ENCODE peak calls at places on chromosomes 16 and 17, in eight cellular contexts. H is activated CD4-positive, CD25-positive, alpha-beta regulatory T cell; N is SHP77; T is A172; W is stimulated activated CD4-positive, alpha-beta T cell treated with anti-CD3 and anti-CD28 coated beads, Interleukin-1b, Interleukin-23, amount 100 ng/mL, for 1 hour; R is activated T-cell treated with anti-CD3 and anti-CD28 coated beads for 48 hours; I is HFFc6; D is head of caudate nucleus. V is an unnamed sample.

GRCh38 chr16:12188674-12189249 is 212.2 kb downstream of the SNX29 start:
- DNase-seq in H (no peak), D (no peak), R (no peak), N (peak), T (peak), I (peak), W (no peak), V (no peak)

GRCh38 chr17:82900741-82901140 is 60.9 kb upstream of the ZNF750 start:
- DNase-seq in H (no peak), R (no peak), T (no peak), D (no peak), I (no peak), N (no peak), W (no peak), V (no peak)

GRCh38 chr17:47218896-47219430 is 9.8 kb downstream of the MYL4 start:
- DNase-seq in N (no peak), H (no peak), W (no peak), T (no peak), D (no peak), I (no peak), R (no peak), V (no peak)

GRCh38 chr17:61361084-61361483 is 38.6 kb upstream of the TBX2 start:
- DNase-seq in D (no peak), H (no peak), N (no peak), W (no peak), T (peak), R (no peak), I (peak), V (peak)

GRCh38 chr16:4477966-4478365 is 1.8 kb downstream of the HMOX2 start:
- DNase-seq in D (no peak), N (no peak), I (peak), H (no peak), R (no peak), T (peak), W (no peak), V (peak)

GRCh38 chr17:694239-694638 is 20.4 kb downstream of the VPS53 start:
- DNase-seq in N (no peak), D (no peak), I (peak), W (no peak), R (no peak), T (peak), H (no peak), V (peak)

GRCh38 chr16:57187508-57187854 is 1.4 kb downstream of the RSPRY1 start:
- DNase-seq in H (no peak), R (no peak), W (no peak), T (no peak), N (no peak), D (no peak), I (no peak), V (no peak)

GRCh38 chr17:74380959-74381808 is 13.9 kb downstream of the GPR142 start:
- DNase-seq in H (no peak), W (no peak), R (no peak), T (no peak), N (no peak), I (no peak), D (no peak), V (no peak)

GRCh38 chr17:59707971-59708425 is 544 bp downstream of the VMP1 start:
- DNase-seq in N (peak), D (no peak), H (no peak), I (no peak), T (no peak), W (no peak), R (no peak), V (no peak)

GRCh38 chr17:1203967-1204291 is 24.1 kb upstream of the ABR start:
- DNase-seq in W (no peak), D (no peak), H (no peak), R (no peak), I (no peak), N (no peak), T (no peak), V (no peak)

GRCh38 chr16:83878838-83879237 is 20.1 kb upstream of the MLYCD start:
- DNase-seq in D (no peak), W (no peak), I (peak), N (peak), H (no peak), R (no peak), T (peak), V (peak)

GRCh38 chr16:77585852-77586251 is 136.5 kb upstream of the NUDT7 start:
- DNase-seq in D (no peak), I (no peak), R (no peak), W (no peak), N (no peak), T (peak), H (no peak), V (peak)

GRCh38 chr17:29167393-29168078 is 12.7 kb downstream of the MYO18A start:
- DNase-seq in R (no peak), I (no peak), W (no peak), D (no peak), T (no peak), H (no peak), N (no peak), V (peak)

GRCh38 chr16:81539009-81539820 is 94.6 kb downstream of the CMIP start:
- DNase-seq in T (no peak), D (no peak), R (no peak), I (no peak), W (no peak), H (no peak), N (no peak), V (no peak)

GRCh38 chr16:84599528-84600202 is 18.2 kb downstream of the COTL1 start:
- DNase-seq in I (peak), R (peak), N (no peak), H (peak), D (peak), W (no peak), T (peak), V (no peak)

GRCh38 chr17:80968602-80969029 is 23.0 kb upstream of the CHMP6 start:
- DNase-seq in T (no peak), W (no peak), D (peak), H (no peak), N (peak), I (no peak), R (no peak), V (no peak)

GRCh38 chr17:83101805-83102480 is 22.5 kb downstream of the METRNL start:
- DNase-seq in T (peak), D (no peak), I (no peak), R (no peak), H (no peak), W (no peak), N (no peak), V (no peak)

GRCh38 chr17:79907217-79907715 is 68.0 kb upstream of the CBX4 start:
- DNase-seq in W (no peak), R (no peak), N (no peak), H (no peak), T (no peak), I (no peak), D (no peak), V (no peak)

GRCh38 chr16:16861546-16861945 is 482.6 kb downstream of the NPIPA7 start:
- DNase-seq in H (peak), N (peak), R (no peak), D (peak), I (peak), W (peak), T (peak), V (peak)

GRCh38 chr17:77798481-77798880 is 160.0 kb upstream of the TNRC6C start:
- DNase-seq in D (no peak), H (no peak), I (no peak), T (no peak), W (no peak), N (no peak), R (no peak), V (no peak)

GRCh38 chr17:15237106-15237425 is 28.1 kb downstream of the PMP22 start:
- DNase-seq in T (no peak), H (no peak), R (no peak), W (no peak), N (no peak), D (no peak), I (no peak), V (no peak)

GRCh38 chr17:49522329-49522890 is 27.3 kb downstream of the NGFR start:
- DNase-seq in I (no peak), W (no peak), H (no peak), D (no peak), N (no peak), R (no peak), T (no peak), V (no peak)

GRCh38 chr16:29862383-29862883 is 593 bp downstream of the CDIPT start:
- DNase-seq in H (no peak), W (no peak), D (peak), I (no peak), T (peak), N (no peak), R (no peak), V (peak)

GRCh38 chr16:89918453-89919347 is at the start of gene MC1R:
- DNase-seq in W (no peak), R (no peak), N (no peak), H (no peak), I (no peak), T (peak), D (no peak), V (no peak)

GRCh38 chr16:11047939-11048500 is 103.7 kb downstream of the CLEC16A start:
- DNase-seq in H (no peak), I (no peak), D (no peak), R (no peak), T (no peak), N (no peak), W (no peak), V (no peak)

GRCh38 chr17:75531724-75532090 is 6.2 kb downstream of the LLGL2 start:
- DNase-seq in R (no peak), N (no peak), H (no peak), T (peak), I (no peak), W (no peak), D (no peak), V (peak)

GRCh38 chr17:51610155-51610554 is 349.8 kb downstream of the UTP18 start:
- DNase-seq in T (no peak), W (no peak), N (no peak), I (no peak), H (no peak), D (no peak), R (no peak), V (no peak)

GRCh38 chr16:77894054-77894632 is 105.8 kb downstream of the VAT1L start:
- DNase-seq in H (no peak), R (no peak), T (no peak), W (no peak), D (no peak), I (no peak), N (no peak), V (no peak)

V was measured in PC-3.